ENCODE peak calls at places on chromosomes 13 and 19, in six cellular contexts. P is SK-N-SH, O is H1, M is HepG2, A is K562, Y is HCT116. C is an unnamed sample. For H3K79me2, the result is how much of the 10 kb centered on the place peaks cover.

GRCh38 chr19:33310606-33311325 is 8.4 kb upstream of the CEBPA start:
- DNase-seq in P (no peak), O (no peak), M (no peak), A (no peak), Y (no peak), C (no peak)

GRCh38 chr13:99303863-99304521 is 3.2 kb downstream of the GPR183 start:
- DNase-seq in P (no peak), O (no peak), M (no peak), A (no peak), Y (no peak), C (no peak)

GRCh38 chr19:17352608-17353280 is 15.4 kb downstream of the GTPBP3 start:
- DNase-seq in P (no peak), O (no peak), M (no peak), A (no peak), Y (no peak), C (no peak)

GRCh38 chr19:13026478-13026999 is 31.3 kb downstream of the NFIX start:
- DNase-seq in P (no peak), O (no peak), M (peak), A (no peak), Y (no peak), C (no peak)

GRCh38 chr13:39952244-39953233 is 297.1 kb downstream of the COG6 start:
- DNase-seq in P (no peak), O (no peak), M (no peak), A (no peak), Y (no peak), C (no peak)

GRCh38 chr13:98450495-98451167 is 126.3 kb downstream of the STK24 start:
- DNase-seq in P (no peak), O (no peak), M (peak), A (no peak), Y (no peak), C (no peak)

GRCh38 chr19:45152504-45153338 is 8.1 kb downstream of the NKPD1 start:
- DNase-seq in P (peak), O (peak), M (no peak), A (no peak), Y (no peak), C (no peak)

GRCh38 chr13:25232937-25233515 is 54.3 kb downstream of the MTMR6 start:
- DNase-seq in P (peak), O (no peak), M (peak), A (peak), Y (peak), C (no peak)

GRCh38 chr13:113599396-113599795 is 14.8 kb downstream of the TFDP1 start:
- DNase-seq in P (no peak), O (no peak), M (no peak), A (no peak), Y (no peak), C (no peak)

GRCh38 chr13:45341799-45342584 is 1.0 kb upstream of the TPT1 start:
- DNase-seq in P (peak), O (no peak), M (no peak), A (peak), Y (no peak), C (no peak)

GRCh38 chr19:18002347-18002850 is 5.6 kb upstream of the ARRDC2 start:
- DNase-seq in P (peak), O (no peak), M (no peak), A (no peak), Y (no peak), C (no peak)

GRCh38 chr13:53783466-53783865 is 754.9 kb downstream of the OLFM4 start:
- DNase-seq in P (no peak), O (no peak), M (no peak), A (no peak), Y (no peak), C (no peak)

GRCh38 chr19:53463263-53463662 is 4.3 kb upstream of the ZNF813 start:
- DNase-seq in P (peak), O (peak), M (no peak), A (peak), Y (no peak), C (no peak)

DNA sequence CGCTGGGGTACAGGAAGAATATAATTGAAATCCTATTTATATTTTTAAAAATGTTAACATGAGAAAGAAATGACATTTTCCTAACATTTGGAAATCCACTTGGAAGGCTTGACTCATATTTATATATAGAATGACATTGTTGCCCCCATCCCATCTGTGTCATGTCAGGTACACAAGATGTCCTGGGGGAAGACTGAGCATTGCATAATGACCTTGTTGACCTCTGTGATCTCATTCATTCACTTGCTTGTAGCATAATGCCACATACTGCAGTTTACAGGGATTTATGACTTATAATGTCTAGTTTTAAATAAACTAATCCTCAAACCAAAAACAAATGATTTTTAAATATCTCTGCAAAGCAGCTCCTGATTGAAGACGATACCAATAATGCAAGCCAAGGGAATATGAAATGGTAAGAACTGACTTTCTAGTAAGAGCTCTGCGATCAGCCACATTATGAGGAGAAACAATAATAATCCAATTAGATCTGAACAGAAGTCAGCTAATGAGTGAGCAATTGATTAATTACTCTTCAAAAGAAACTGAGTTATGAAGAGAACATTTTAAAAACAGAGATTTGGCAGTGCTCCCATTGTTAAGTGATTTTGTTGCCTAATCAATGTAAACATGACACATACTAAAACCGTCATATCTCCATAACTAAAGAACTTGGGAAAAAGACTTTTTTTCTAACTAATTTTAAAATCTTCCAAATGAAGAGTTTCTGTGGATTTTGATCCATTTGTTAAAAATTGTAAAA is 21.2 kb upstream of the VWA8 start:
- DNase-seq in P (no peak), O (no peak), M (no peak), A (no peak), Y (no peak), C (no peak)
- TF ChIP-seq JUND in P (no peak), O (no peak), M (no peak), A (no peak), Y (no peak), C (no peak)

GRCh38 chr19:6417713-6418561 is 6.7 kb downstream of the KHSRP start:
- DNase-seq in P (peak), O (peak), M (no peak), A (no peak), Y (no peak), C (no peak)
- H3K79me2 ChIP-seq in P (under half), O (under half), M (under half), A (under half), Y (half or more), C (under half)

GRCh38 chr13:105087941-105088340 is 1447.5 kb downstream of the EFNB2 start:
- DNase-seq in P (no peak), O (no peak), M (no peak), A (no peak), Y (no peak), C (no peak)
- TF ChIP-seq JUND in P (no peak), O (no peak), M (no peak), A (no peak), Y (no peak), C (no peak)

DNA sequence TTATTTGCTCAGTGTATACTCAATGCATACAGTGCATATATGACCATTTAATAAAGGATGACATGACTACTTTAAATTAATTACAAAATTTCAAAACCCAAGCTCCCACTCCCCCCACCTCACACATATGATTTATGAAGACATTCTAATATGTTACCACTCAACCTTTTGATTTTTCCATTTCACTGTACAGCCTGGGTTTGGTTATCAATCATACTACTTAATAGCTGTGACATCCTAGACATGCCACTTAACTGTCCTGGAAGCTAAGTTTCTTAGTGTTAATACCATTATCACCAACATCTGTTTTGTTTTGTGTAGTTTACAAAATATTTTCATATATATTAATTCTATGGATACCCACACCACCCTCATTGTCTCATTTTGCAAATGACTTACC is 42.2 kb downstream of the UBL3 start:
- DNase-seq in P (no peak), O (no peak), M (no peak), A (no peak), Y (no peak), C (no peak)
- H3K79me2 ChIP-seq in P (under half), O (under half), M (under half), A (under half), Y (under half), C (under half)

C was measured in GM12878.